ENCODE peak calls at places on chromosomes 5 and 9, in eight cellular contexts. V is NCI-H2029 treated with DMSO at 0.1 percent for 48 hours; B is activated CD8-positive, alpha-beta memory T cell treated with anti-CD3 and anti-CD28 coated beads, Interleukin-2, amount 50 U/mL, for 48 hours; K is vagina; H is activated T-cell treated with anti-CD3 and anti-CD28 coated beads for 48 hours; J is left ventricle myocardium inferior; T is GM12891; A is cerebellum. X is an unnamed sample.

GRCh38 chr5:177592010-177592834 is at the start of gene TMED9:
- DNase-seq in V (peak; percentile 56), J (peak; percentile 85), K (no peak), T (peak; percentile 86), B (peak; percentile 94), H (peak; percentile 91), A (peak; percentile 92), X (peak; percentile 86)

GRCh38 chr5:62315376-62316049 is 9.5 kb downstream of the KIF2A start:
- DNase-seq in K (no peak), V (no peak), A (no peak), H (no peak), B (no peak), T (no peak), J (no peak), X (no peak)

GRCh38 chr9:71863652-71864051 is 47.3 kb downstream of the ABHD17B start:
- DNase-seq in B (no peak), A (no peak), V (no peak), K (no peak), T (no peak), J (no peak), H (no peak), X (no peak)

GRCh38 chr5:176609724-176610429 is at the start of gene GPRIN1:
- DNase-seq in K (no peak), J (peak; percentile 48), A (peak; percentile 94), T (peak; percentile 97), V (no peak), B (peak; percentile 86), H (peak; percentile 77), X (no peak)

GRCh38 chr5:173099461-173099860 is 43.3 kb downstream of the CREBRF start:
- DNase-seq in B (no peak), J (no peak), V (no peak), T (no peak), H (no peak), A (no peak), K (no peak), X (no peak)

GRCh38 chr5:1010181-1010510 is 1.5 kb downstream of the NKD2 start:
- DNase-seq in V (no peak), B (no peak), A (no peak), T (no peak), J (peak; percentile 25), K (no peak), H (no peak), X (no peak)

GRCh38 chr5:120101771-120102170 is 362.3 kb upstream of the PRR16 start:
- DNase-seq in T (no peak), B (no peak), J (no peak), V (no peak), H (no peak), K (no peak), A (no peak), X (no peak)

GRCh38 chr5:149073217-149073616 is 10.4 kb upstream of the SH3TC2 start:
- DNase-seq in V (no peak), J (no peak), B (no peak), A (no peak), H (no peak), T (no peak), K (no peak), X (no peak)

GRCh38 chr5:169029661-169030274 is 271.2 kb downstream of the SLIT3 start:
- DNase-seq in J (no peak), K (no peak), V (no peak), A (no peak), T (no peak), B (no peak), H (no peak), X (no peak)

GRCh38 chr5:155728857-155729683 is 597.9 kb upstream of the SGCD start:
- DNase-seq in J (peak; percentile 42), V (peak; percentile 66), H (no peak), B (no peak), T (no peak), A (peak; percentile 2), K (no peak), X (no peak)

GRCh38 chr9:105881654-105882349 is 187.5 kb downstream of the TMEM38B start:
- DNase-seq in T (no peak), B (peak; percentile 83), J (peak; percentile 53), A (peak; percentile 37), H (peak; percentile 46), K (no peak), V (peak; percentile 67), X (peak; percentile 60)

X was measured in prostate gland.